ENCODE peak calls at places on chromosomes 11 and 22, in nine cellular contexts. A is fibroblast of lung; T is HS-5; U is left colon; L is heart right ventricle; E is GM18507; F is activated CD4-positive, alpha-beta T cell treated with anti-CD3 and anti-CD28 coated beads, Interleukin-2, amount 50 U/mL, for 1 hour; P is NCI-H1417; Y is NCI-H748 treated with DMSO at 0.1 percent for 48 hours. G is an unnamed sample.

GRCh38 chr11:6061475-6061874 is 30.9 kb upstream of the OR56A1 start:
- DNase-seq in E (no peak), A (no peak), P (no peak), U (no peak), T (no peak), F (no peak), Y (no peak), L (no peak), G (no peak)

GRCh38 chr22:45671051-45671782 is 417 bp upstream of the ATXN10 start:
- DNase-seq in F (no peak), P (no peak), T (no peak), E (no peak), U (no peak), L (peak), Y (no peak), A (no peak), G (no peak)

GRCh38 chr11:64765291-64765803 is 5.6 kb upstream of the PYGM start:
- DNase-seq in F (no peak), T (no peak), L (no peak), E (no peak), Y (no peak), P (no peak), U (peak), A (no peak), G (peak)

GRCh38 chr11:10414659-10415058 is 40.4 kb upstream of the AMPD3 start:
- DNase-seq in E (no peak), U (peak), T (no peak), L (peak), Y (no peak), P (no peak), F (no peak), A (peak), G (peak)

GRCh38 chr22:19981171-19981960 is 35.3 kb downstream of the ARVCF start:
- DNase-seq in T (no peak), Y (no peak), A (no peak), P (no peak), E (no peak), L (peak), U (no peak), F (no peak), G (no peak)

GRCh38 chr11:34787899-34788298 is 128.3 kb downstream of the APIP start:
- DNase-seq in P (no peak), A (no peak), U (no peak), F (no peak), E (no peak), Y (no peak), T (no peak), L (no peak), G (no peak)

GRCh38 chr11:76629853-76630599 is 40.5 kb downstream of the LRRC32 start:
- DNase-seq in A (no peak), T (peak), Y (no peak), E (no peak), F (no peak), U (peak), L (peak), P (no peak), G (no peak)

GRCh38 chr22:18909556-18909955 is 3.4 kb downstream of the DGCR6 start:
- DNase-seq in L (no peak), Y (no peak), E (no peak), A (no peak), T (no peak), U (no peak), P (no peak), F (no peak), G (no peak)

GRCh38 chr11:2681408-2682145 is 18.2 kb downstream of the KCNQ1OT1 start:
- DNase-seq in U (peak), P (no peak), L (no peak), A (no peak), E (no peak), T (no peak), Y (no peak), F (no peak), G (no peak)

GRCh38 chr11:35144103-35144741 is 5.3 kb downstream of the CD44 start:
- DNase-seq in L (no peak), F (peak), U (peak), A (peak), P (no peak), Y (no peak), E (no peak), T (peak), G (peak)

GRCh38 chr11:103317118-103317517 is 207.9 kb downstream of the DYNC2H1 start:
- DNase-seq in Y (no peak), P (no peak), T (no peak), E (no peak), F (no peak), A (peak), U (no peak), L (no peak), G (no peak)

GRCh38 chr11:128482512-128483191 is 104.7 kb downstream of the ETS1 start:
- DNase-seq in E (no peak), P (no peak), L (no peak), Y (no peak), U (no peak), A (peak), F (no peak), T (no peak), G (no peak)

GRCh38 chr22:45483918-45484499 is 18.7 kb upstream of the FBLN1 start:
- DNase-seq in L (no peak), A (no peak), E (no peak), Y (no peak), F (no peak), U (no peak), P (no peak), T (no peak), G (no peak)

GRCh38 chr11:23569547-23569946 is 709.3 kb upstream of the CCDC179 start:
- DNase-seq in U (no peak), F (no peak), P (no peak), L (no peak), Y (no peak), A (no peak), E (no peak), T (no peak), G (no peak)

GRCh38 chr11:737366-737765 is 9.9 kb upstream of the TALDO1 start:
- DNase-seq in T (no peak), F (no peak), E (no peak), U (no peak), A (no peak), L (no peak), Y (no peak), P (no peak), G (peak)

GRCh38 chr22:30857103-30857502 is 111.5 kb downstream of the MORC2 start:
- DNase-seq in F (no peak), L (no peak), T (no peak), P (no peak), E (no peak), A (no peak), U (no peak), Y (no peak), G (no peak)

GRCh38 chr11:10117709-10118341 is 176.2 kb downstream of the SBF2 start:
- DNase-seq in A (peak), E (no peak), T (peak), F (no peak), L (no peak), P (no peak), U (no peak), Y (no peak), G (no peak)

GRCh38 chr11:102289510-102290078 is 27.7 kb upstream of the BIRC3 start:
- DNase-seq in U (no peak), L (no peak), T (no peak), P (no peak), Y (no peak), E (no peak), A (no peak), F (no peak), G (no peak)

GRCh38 chr11:69278091-69278867 is 15.7 kb upstream of the MYEOV start:
- DNase-seq in P (no peak), Y (no peak), F (no peak), E (no peak), U (peak), T (no peak), L (no peak), A (no peak), G (no peak)

GRCh38 chr22:20783844-20784723 is 10.2 kb downstream of the SERPIND1 start:
- DNase-seq in P (peak), E (peak), Y (no peak), F (peak), L (no peak), A (peak), T (peak), U (no peak), G (peak)

GRCh38 chr11:3222941-3223905 is 4.6 kb upstream of the MRGPRG start:
- DNase-seq in A (no peak), U (no peak), Y (no peak), F (no peak), E (no peak), L (no peak), T (no peak), P (peak), G (no peak)

GRCh38 chr22:47044722-47045545 is 282.5 kb downstream of the TBC1D22A start:
- DNase-seq in T (no peak), F (no peak), L (peak), Y (no peak), U (peak), E (no peak), A (no peak), P (no peak), G (no peak)

GRCh38 chr11:76672431-76673163 is 2.0 kb upstream of the LRRC32 start:
- DNase-seq in P (peak), L (no peak), Y (no peak), T (no peak), A (no peak), F (no peak), U (no peak), E (peak), G (peak)

GRCh38 chr22:44570476-44571445 is 72.7 kb upstream of the RTL6 start:
- DNase-seq in Y (no peak), U (peak), T (no peak), P (no peak), L (no peak), F (no peak), A (no peak), E (no peak), G (no peak)

GRCh38 chr11:115598502-115598901 is 94.3 kb upstream of the CADM1 start:
- DNase-seq in U (no peak), Y (no peak), P (no peak), A (no peak), F (no peak), T (no peak), E (no peak), L (no peak), G (no peak)

G was measured in GM13976.